ENCODE peak calls at places on chromosomes 7 and 10, in eight cellular contexts. I is mesenchymal stem cell; L is HAP-1; J is ovary; U is Panc1; R is naive thymus-derived CD4-positive, alpha-beta T cell; S is GM23248; V is CD4-positive, CD25-positive, alpha-beta regulatory T cell. F is an unnamed sample.

GRCh38 chr10:114902151-114902550 is 35.8 kb upstream of the TRUB1 start:
- DNase-seq in J (no peak), U (no peak), R (no peak), L (no peak), I (peak; percentile 21), S (no peak), V (no peak), F (peak; percentile 25)

GRCh38 chr10:67603086-67603485 is 92.9 kb downstream of the CTNNA3 start:
- DNase-seq in R (no peak), J (no peak), S (peak; percentile 4), L (no peak), I (no peak), U (no peak), V (no peak), F (no peak)

GRCh38 chr7:157691521-157692155 is 354.8 kb downstream of the DNAJB6 start:
- DNase-seq in V (no peak), J (no peak), U (no peak), I (no peak), R (no peak), S (no peak), L (no peak), F (no peak)

GRCh38 chr10:22630229-22631174 is 83.9 kb downstream of the PIP4K2A start:
- DNase-seq in V (peak; percentile 66), J (no peak), R (peak; percentile 37), I (peak; percentile 87), U (no peak), L (no peak), S (peak; percentile 64), F (peak; percentile 84)

GRCh38 chr7:132430863-132431822 is 145.1 kb downstream of the PLXNA4 start:
- DNase-seq in R (peak; percentile 70), S (peak; percentile 82), I (peak; percentile 83), V (no peak), J (no peak), L (no peak), U (no peak), F (peak; percentile 55)

GRCh38 chr7:13117103-13117502 is 429.7 kb downstream of the ARL4A start:
- DNase-seq in V (no peak), U (no peak), J (no peak), S (peak; percentile 46), I (peak; percentile 37), L (no peak), R (no peak), F (no peak)

GRCh38 chr10:125158528-125159485 is 1.6 kb downstream of the CTBP2 start:
- DNase-seq in V (no peak), I (peak; percentile 78), J (peak; percentile 55), L (peak; percentile 46), S (peak; percentile 71), U (no peak), R (no peak), F (peak; percentile 76)

GRCh38 chr10:51700228-51700835 is 937 bp upstream of the CSTF2T start:
- DNase-seq in S (peak; percentile 5), J (peak; percentile 71), L (no peak), V (no peak), U (no peak), R (peak; percentile 15), I (peak; percentile 10), F (no peak)

GRCh38 chr7:131625817-131626372 is 69.5 kb upstream of the PODXL start:
- DNase-seq in V (no peak), U (peak; percentile 45), J (no peak), I (peak; percentile 85), R (no peak), L (no peak), S (peak; percentile 98), F (peak; percentile 63)

GRCh38 chr10:15745748-15746147 is 26.0 kb upstream of the ITGA8 start:
- DNase-seq in J (no peak), V (no peak), R (no peak), L (no peak), S (peak; percentile 52), I (peak; percentile 5), U (no peak), F (no peak)

GRCh38 chr10:107971411-107971810 is 806.9 kb upstream of the SORCS1 start:
- DNase-seq in L (no peak), R (no peak), U (no peak), S (peak; percentile 88), V (no peak), I (peak; percentile 15), J (no peak), F (peak; percentile 70)

GRCh38 chr7:137874390-137874789 is 27.6 kb upstream of the DGKI start:
- DNase-seq in I (peak; percentile 74), R (no peak), S (peak; percentile 94), U (no peak), J (no peak), V (no peak), L (no peak), F (peak; percentile 91)

DNA sequence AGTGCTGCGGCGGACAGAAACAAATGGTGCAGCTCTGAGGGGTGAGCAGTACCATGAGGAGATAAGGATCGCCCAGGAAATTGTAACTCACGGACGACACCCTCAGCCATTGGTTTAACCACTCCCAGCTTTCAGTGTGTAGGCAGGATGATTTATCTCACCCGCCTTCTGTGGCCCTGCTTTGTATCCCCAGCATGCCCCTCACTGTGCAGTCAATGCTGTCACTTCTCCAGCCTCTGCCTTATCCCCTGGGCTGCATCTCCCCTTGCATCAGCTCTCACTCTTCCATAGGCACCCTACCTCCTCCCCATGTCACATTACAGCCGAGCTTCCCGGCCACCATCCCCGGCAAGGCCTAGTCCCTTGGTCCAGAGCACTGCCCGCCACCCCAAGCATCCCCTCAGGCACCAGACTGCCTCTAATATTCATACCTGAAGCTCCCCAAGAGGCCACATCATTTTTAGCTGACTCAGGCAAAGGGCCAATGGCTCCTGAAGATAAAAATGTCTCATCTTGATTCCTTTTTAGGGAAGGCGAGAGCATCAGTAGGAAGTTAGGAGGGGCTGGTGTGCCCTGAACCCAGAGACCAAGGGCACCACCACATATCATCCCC is 77.1 kb downstream of the CARD11 start:
- DNase-seq in R (no peak), U (no peak), L (no peak), V (no peak), S (no peak), I (no peak), J (no peak), F (no peak)
- H3K4me3 ChIP-seq in R (no peak overlapping the region), U (no peak overlapping the region), L (no peak overlapping the region), V (no peak overlapping the region), S (no peak overlapping the region), I (no peak overlapping the region), J (no peak overlapping the region), F (no peak overlapping the region)

DNA sequence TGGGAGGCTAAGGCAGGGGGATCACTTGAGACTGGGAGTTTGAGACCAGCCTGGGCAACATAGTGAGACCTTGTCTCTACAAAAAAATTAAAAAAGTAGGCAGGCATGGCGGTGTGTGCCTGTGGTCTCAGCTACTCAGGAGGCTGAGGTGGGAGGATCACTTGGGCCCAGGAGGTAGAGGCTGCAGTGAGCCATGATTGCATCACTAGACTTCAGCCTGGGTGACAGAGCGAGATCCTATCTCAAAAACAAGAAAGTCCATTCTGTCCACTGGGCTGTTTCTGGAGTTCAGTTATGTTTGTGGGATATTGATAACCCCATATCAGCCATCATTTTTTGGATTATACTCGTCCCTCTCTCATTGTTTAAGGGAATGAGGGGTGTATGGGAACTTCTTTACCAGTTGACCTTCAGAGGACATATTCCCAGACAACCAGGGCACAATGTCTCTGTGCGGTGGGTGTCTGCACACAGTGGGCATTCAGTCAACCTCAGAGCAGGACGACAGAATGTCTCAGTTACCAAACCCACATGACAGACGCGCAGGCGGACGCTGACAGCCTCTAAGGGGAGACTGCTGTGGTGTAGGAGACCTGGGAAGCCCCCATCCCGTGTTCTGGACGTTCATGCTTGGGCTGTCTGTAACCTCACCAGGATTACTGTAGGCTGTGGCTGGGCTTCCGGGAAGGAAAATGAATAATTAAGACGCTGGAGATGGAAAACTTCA is 69.4 kb downstream of the CARD11 start:
- DNase-seq in R (no peak), U (no peak), V (no peak), L (no peak), S (no peak), I (no peak), J (no peak), F (no peak)
- H3K4me3 ChIP-seq in R (no peak overlapping the region), U (no peak overlapping the region), V (no peak overlapping the region), L (no peak overlapping the region), S (no peak overlapping the region), I (no peak overlapping the region), J (no peak overlapping the region), F (no peak overlapping the region)

DNA sequence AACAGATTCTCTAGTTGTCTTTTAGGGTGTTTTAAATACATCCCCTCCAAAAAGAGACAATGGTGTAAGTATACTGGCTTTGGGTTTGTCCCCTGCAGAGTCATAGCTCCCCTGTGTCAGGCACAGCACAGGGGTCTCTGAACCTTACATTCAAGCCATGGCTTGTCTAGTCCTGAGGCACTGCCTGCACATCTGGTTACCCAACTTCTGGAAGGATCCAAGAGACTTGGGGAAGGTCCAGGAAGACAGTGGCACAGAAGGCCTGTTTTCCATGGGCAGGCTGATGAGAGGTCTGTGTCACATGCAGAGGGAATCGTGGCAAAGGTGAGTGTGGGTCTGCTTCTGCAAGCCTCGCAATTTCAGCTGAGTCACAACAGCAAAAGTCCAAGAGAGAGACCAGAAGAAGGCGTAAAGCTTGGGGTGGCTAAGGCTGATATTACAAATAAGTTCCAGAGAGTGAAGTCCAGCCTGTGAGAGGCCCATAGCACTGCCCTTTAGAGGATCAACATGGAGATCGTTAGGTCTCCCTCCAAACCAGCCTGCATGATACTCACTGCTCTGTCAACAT is 28.3 kb upstream of the BMPR1A start:
- DNase-seq in V (no peak), I (peak; percentile 10), J (no peak), L (no peak), U (no peak), R (no peak), S (no peak), F (no peak)
- H3K4me3 ChIP-seq in V (no peak overlapping the region), I (no peak overlapping the region), J (no peak overlapping the region), L (no peak overlapping the region), U (no peak overlapping the region), R (no peak overlapping the region), S (no peak overlapping the region), F (no peak overlapping the region)

GRCh38 chr7:149855368-149856305 is 17.5 kb downstream of the ZNF862 start:
- DNase-seq in U (no peak), R (no peak), V (no peak), J (no peak), L (peak; percentile 50), I (peak; percentile 66), S (peak; percentile 52), F (peak; percentile 57)
- H3K4me3 ChIP-seq in U (no peak overlapping the region), R (no peak overlapping the region), V (no peak overlapping the region), J (no peak overlapping the region), L (no peak overlapping the region), I (no peak overlapping the region), S (no peak overlapping the region), F (no peak overlapping the region)

F was measured in fibroblast of villous mesenchyme.